ENCODE peak calls at places on chromosomes 7 and 10, in four cellular contexts. O, A, Z and L are unnamed samples.

GRCh38 chr7:28018446-28018845 is 162.1 kb downstream of the JAZF1 start:
- DNase-seq in O (no peak), A (no peak), Z (no peak), L (no peak)

GRCh38 chr10:120005408-120006280 is 113.1 kb downstream of the SEC23IP start:
- DNase-seq in O (peak), A (no peak), Z (no peak), L (no peak)

GRCh38 chr7:71868797-71869196 is 543.3 kb downstream of the CALN1 start:
- DNase-seq in O (no peak), A (no peak), Z (no peak), L (no peak)

GRCh38 chr7:29304756-29305155 is 110.2 kb downstream of the CHN2 start:
- DNase-seq in O (no peak), A (no peak), Z (no peak), L (no peak)

GRCh38 chr7:82122290-82122689 is 321.3 kb downstream of the CACNA2D1 start:
- DNase-seq in O (no peak), A (no peak), Z (no peak), L (no peak)

GRCh38 chr7:46566375-46566774 is 645.3 kb upstream of the IGFBP3 start:
- DNase-seq in O (no peak), A (no peak), Z (no peak), L (no peak)

GRCh38 chr10:43985941-43986340 is 337.3 kb upstream of the ZNF32 start:
- DNase-seq in O (no peak), A (no peak), Z (no peak), L (no peak)

GRCh38 chr10:119135517-119135890 is 30.0 kb downstream of the SFXN4 start:
- DNase-seq in O (no peak), A (peak), Z (no peak), L (no peak)

GRCh38 chr7:135929692-135930091 is 47.5 kb downstream of the MTPN start:
- DNase-seq in O (peak), A (no peak), Z (no peak), L (no peak)

GRCh38 chr7:73830872-73831655 is at the start of gene CLDN4:
- DNase-seq in O (no peak), A (no peak), Z (no peak), L (no peak)

GRCh38 chr7:8991159-8991558 is 557.8 kb downstream of the NXPH1 start:
- DNase-seq in O (no peak), A (no peak), Z (no peak), L (no peak)

GRCh38 chr7:91135703-91136102 is 128.5 kb upstream of the FZD1 start:
- DNase-seq in O (no peak), A (no peak), Z (no peak), L (no peak)

GRCh38 chr10:88616250-88616977 is 29.9 kb downstream of the LIPJ start:
- DNase-seq in O (no peak), A (no peak), Z (no peak), L (no peak)

GRCh38 chr10:121613456-121613855 is 15.2 kb upstream of the FGFR2 start:
- DNase-seq in O (no peak), A (no peak), Z (no peak), L (no peak)

GRCh38 chr7:131769241-131769640 is 212.8 kb upstream of the PODXL start:
- DNase-seq in O (no peak), A (no peak), Z (no peak), L (no peak)

GRCh38 chr10:33252794-33253203 is 81.7 kb downstream of the NRP1 start:
- DNase-seq in O (no peak), A (no peak), Z (no peak), L (no peak)

GRCh38 chr7:114574384-114574783 is 159.8 kb downstream of the FOXP2 start:
- DNase-seq in O (no peak), A (no peak), Z (no peak), L (no peak)

GRCh38 chr10:110610308-110610774 is 33.8 kb upstream of the RBM20 start:
- DNase-seq in O (peak), A (peak), Z (peak), L (peak)

GRCh38 chr7:28328822-28329615 is 83.3 kb upstream of the CREB5 start:
- DNase-seq in O (no peak), A (no peak), Z (no peak), L (no peak)

GRCh38 chr7:114082567-114082933 is 163.7 kb upstream of the PPP1R3A start:
- DNase-seq in O (no peak), A (no peak), Z (no peak), L (no peak)

GRCh38 chr7:15407910-15408309 is 153.9 kb downstream of the AGMO start:
- DNase-seq in O (no peak), A (peak), Z (no peak), L (no peak)

GRCh38 chr10:73586583-73586984 is 4.6 kb downstream of the USP54 start:
- DNase-seq in O (no peak), A (peak), Z (no peak), L (no peak)

GRCh38 chr7:94701555-94701973 is 45.6 kb upstream of the SGCE start:
- DNase-seq in O (no peak), A (no peak), Z (no peak), L (no peak)

GRCh38 chr10:32005050-32005449 is 51.2 kb downstream of the KIF5B start:
- DNase-seq in O (peak), A (peak), Z (peak), L (no peak)

GRCh38 chr7:129436335-129436923 is 2.2 kb downstream of the STRIP2 start:
- DNase-seq in O (no peak), A (no peak), Z (no peak), L (no peak)

GRCh38 chr10:49679480-49679893 is at the start of gene C10orf53:
- DNase-seq in O (peak), A (peak), Z (no peak), L (no peak)

GRCh38 chr7:37320840-37321468 is 127.7 kb downstream of the ELMO1 start:
- DNase-seq in O (no peak), A (no peak), Z (no peak), L (no peak)

GRCh38 chr7:22190736-22191135 is 166.2 kb downstream of the RAPGEF5 start:
- DNase-seq in O (no peak), A (no peak), Z (no peak), L (no peak)

GRCh38 chr7:22192778-22193177 is 164.2 kb downstream of the RAPGEF5 start:
- DNase-seq in O (no peak), A (no peak), Z (no peak), L (no peak)

GRCh38 chr7:22194633-22195273 is 162.2 kb downstream of the RAPGEF5 start:
- DNase-seq in O (no peak), A (no peak), Z (no peak), L (no peak)

GRCh38 chr7:22195402-22195801 is 161.6 kb downstream of the RAPGEF5 start:
- DNase-seq in O (no peak), A (no peak), Z (peak), L (no peak)

DNA sequence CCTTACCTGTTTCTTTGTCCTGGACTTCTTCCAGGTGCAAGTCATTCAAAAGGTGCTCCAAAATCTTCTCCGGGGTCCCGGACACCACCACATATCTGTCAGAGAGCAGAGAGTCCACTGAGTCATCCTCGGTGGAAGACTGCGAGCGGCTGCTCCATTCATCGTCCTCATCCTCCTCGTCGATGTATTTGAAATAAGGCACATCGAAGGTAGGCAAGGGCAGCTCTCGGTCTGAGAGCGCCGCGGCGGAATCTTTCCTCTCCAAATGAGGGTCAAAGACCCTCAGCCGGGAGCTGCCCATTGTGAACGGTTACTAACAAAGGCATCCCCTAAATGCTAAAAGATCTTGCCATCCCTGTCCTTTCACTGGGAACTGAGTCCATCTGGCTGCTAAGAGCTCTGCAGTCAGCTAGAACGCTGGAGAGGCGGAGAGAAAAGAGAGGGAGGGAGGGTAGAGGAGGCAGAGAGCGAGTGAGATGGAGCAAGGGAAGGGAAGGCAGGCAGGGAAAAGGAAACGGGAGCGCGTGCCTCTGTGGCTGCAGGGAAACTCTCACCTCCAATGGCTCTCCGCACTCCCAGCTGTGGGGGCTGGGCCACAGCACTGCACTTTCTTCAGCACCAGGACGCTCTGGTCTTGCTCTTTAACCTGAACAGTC is 163.5 kb downstream of the RAPGEF5 start:
- DNase-seq in O (no peak), A (no peak), Z (no peak), L (no peak)
- TF ChIP-seq SPI1 in O (no peak), A (no peak), Z (no peak), L (no peak)

DNA sequence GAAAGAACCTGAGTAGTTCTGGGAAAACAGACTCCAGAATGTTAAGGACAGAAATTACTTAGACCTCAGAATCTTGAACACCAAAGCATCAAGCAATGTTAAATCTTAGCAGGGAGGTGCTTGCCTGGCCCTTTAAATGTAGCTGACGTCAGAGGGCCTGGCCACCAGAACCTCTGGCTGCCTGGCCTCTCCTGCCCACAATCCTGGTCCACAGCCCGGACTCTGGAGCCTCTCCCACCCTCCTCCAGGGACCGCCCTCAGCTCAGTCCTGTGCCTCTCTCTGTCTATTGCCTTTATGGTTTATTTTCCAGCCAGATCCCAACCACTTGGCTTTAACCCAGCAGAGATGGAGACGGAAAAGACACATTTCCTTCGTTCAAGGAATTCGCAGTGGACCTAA is 42.2 kb upstream of the EGR2 start:
- DNase-seq in O (no peak), A (no peak), Z (no peak), L (no peak)
- TF ChIP-seq SPI1 in O (no peak), A (no peak), Z (no peak), L (no peak)

GRCh38 chr10:131195116-131195515 is 116.4 kb downstream of the TCERG1L start:
- DNase-seq in O (no peak), A (no peak), Z (no peak), L (no peak)
- TF ChIP-seq SPI1 in O (no peak), A (no peak), Z (no peak), L (no peak)

DNA sequence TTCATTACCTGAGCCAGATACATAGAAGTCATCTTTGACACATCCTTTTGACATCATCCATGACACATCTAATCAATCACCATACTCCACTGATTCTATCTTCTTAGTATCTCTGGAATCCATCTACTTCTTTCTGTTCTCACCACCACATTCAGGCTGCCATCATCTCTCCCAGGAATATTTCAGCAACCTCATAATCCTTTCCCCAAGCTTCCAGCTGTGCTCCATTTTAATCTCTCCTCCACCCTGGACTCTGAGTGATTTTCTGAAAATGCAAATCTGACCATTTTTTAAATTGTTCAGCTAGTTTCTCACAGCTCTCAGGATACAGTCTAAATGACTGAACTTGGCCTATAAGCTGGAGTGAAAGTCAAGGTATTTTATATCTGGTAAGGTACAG is 2.5 kb upstream of the BTRC start:
- DNase-seq in O (no peak), A (no peak), Z (no peak), L (no peak)
- TF ChIP-seq SPI1 in O (no peak), A (no peak), Z (no peak), L (no peak)

DNA sequence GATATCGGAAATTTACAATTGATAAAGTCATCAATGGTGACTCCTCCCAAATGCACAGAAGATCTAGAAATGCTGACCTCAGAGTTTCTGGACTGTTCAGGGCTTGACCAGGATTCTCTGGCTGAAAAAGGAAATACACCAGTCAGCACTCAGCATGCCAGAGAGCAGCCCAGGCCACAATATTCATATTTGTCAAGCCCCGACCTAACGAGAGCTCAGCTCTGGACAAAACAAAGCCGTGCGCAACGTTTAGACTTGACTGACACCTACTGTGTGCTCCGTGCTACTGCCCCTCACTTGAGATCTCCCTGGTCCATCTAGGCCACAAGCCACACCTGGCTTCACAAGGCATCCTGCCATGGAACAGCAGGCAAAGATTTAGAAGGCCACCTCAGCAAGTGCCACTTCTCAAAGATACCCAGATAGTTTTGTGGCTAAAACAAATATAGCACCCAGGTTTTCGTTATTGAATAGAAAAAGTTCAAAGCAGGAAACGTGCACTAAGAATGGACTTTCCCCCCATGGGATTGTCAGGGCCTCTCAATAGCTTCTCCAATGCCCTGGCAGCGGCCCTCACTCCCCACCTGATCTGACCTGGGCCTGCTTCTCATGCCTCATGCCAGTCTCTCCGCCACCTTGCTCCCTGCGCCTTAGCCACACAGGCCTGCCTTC is 218.3 kb downstream of the FAM107B start:
- DNase-seq in O (peak), A (no peak), Z (peak), L (no peak)
- TF ChIP-seq SPI1 in O (no peak), A (no peak), Z (no peak), L (no peak)

DNA sequence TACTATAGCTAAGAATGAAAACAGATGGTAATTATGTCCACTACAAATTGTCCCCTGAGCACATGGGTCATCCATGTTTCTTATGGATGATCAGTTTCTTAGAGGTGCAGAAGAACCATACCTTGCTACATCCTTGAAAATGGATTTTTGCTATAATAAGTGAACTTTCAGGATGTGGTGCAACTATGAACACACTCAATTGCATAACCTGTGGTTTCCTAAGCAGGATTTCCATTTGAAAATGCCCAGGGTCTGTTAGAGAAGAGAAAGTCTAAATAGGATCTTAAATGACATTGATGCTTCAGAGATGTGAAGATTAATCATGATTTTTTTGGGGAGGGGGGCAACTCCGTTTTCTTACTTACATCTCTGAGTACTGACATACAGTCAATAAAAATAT is 39.6 kb upstream of the CACNB2 start:
- DNase-seq in O (no peak), A (peak), Z (no peak), L (no peak)
- TF ChIP-seq SPI1 in O (no peak), A (no peak), Z (no peak), L (no peak)

GRCh38 chr7:322708-323111 is 32.7 kb downstream of the FOXL3 start:
- DNase-seq in O (no peak), A (no peak), Z (no peak), L (no peak)
- TF ChIP-seq SPI1 in O (no peak), A (no peak), Z (no peak), L (no peak)

DNA sequence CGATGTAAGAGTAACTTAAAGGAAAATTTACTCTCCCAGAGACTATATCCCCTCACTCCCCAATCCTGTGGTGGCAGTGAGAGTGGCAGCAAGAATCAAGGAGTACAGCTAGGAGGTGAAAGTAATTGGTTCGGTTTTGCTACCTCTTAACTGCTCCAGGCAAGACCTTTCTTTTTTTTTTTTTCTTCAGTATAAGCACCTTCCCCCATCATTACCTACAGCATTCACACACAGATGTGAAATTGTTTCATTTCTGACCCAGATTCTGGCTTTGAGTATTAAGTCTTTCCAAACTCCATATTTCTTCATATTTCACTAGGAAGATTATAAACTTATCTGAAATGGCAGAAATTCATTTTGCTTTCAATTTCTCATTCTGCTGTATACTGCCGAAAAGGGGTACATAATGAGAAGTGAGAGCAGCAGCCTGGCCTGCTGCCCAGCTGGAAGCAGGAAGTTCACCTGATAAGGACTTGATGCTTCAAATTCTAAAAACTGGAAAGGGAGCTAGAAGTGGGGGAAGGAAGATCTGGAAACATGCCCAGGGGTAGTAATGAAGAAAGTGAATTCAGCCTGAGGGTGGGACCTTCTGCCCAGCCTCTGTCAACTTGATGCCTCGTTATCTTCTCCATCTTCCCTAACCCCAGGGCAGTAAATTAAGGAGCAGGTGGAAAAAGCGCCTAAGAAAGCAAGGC is 69.5 kb downstream of the ARMH3 start:
- DNase-seq in O (no peak), A (peak), Z (no peak), L (no peak)
- TF ChIP-seq SPI1 in O (no peak), A (no peak), Z (peak), L (peak)